ENCODE peak calls at places on chromosomes 16 and 17, in four cellular contexts. One of them, this sample, is unnamed.

GRCh38 chr17:77935121-77935571 is 23.4 kb upstream of the TNRC6C start:
- DNase-seq in RWPE2: no peak
- DNase-seq in GM23338: peak; percentile 47
- DNase-seq in lung: no peak
- DNase-seq in this sample: no peak

GRCh38 chr17:56142325-56142724 is 10.9 kb upstream of the ANKFN1 start:
- DNase-seq in RWPE2: no peak
- DNase-seq in GM23338: no peak
- DNase-seq in lung: no peak
- DNase-seq in this sample: no peak

GRCh38 chr16:35752012-35752772 is 2292.8 kb downstream of the TP53TG3F start:
- DNase-seq in RWPE2: no peak
- DNase-seq in GM23338: no peak
- DNase-seq in lung: peak; percentile 22
- DNase-seq in this sample: no peak

GRCh38 chr17:27630607-27631408 is at the start of gene LGALS9:
- DNase-seq in RWPE2: no peak
- DNase-seq in GM23338: no peak
- DNase-seq in lung: peak; percentile 41
- DNase-seq in this sample: no peak

GRCh38 chr16:30068750-30069574 is 3.4 kb downstream of the ALDOA start:
- DNase-seq in RWPE2: no peak
- DNase-seq in GM23338: peak; percentile 57
- DNase-seq in lung: no peak
- DNase-seq in this sample: no peak

GRCh38 chr16:84518804-84519341 is 14.4 kb upstream of the MEAK7 start:
- DNase-seq in RWPE2: no peak
- DNase-seq in GM23338: no peak
- DNase-seq in lung: no peak
- DNase-seq in this sample: peak; percentile 55

GRCh38 chr16:12271006-12271405 is 294.5 kb downstream of the SNX29 start:
- DNase-seq in RWPE2: no peak
- DNase-seq in GM23338: peak; percentile 69
- DNase-seq in lung: no peak
- DNase-seq in this sample: peak; percentile 57

GRCh38 chr17:73003487-73003886 is 89.0 kb downstream of the SLC39A11 start:
- DNase-seq in RWPE2: no peak
- DNase-seq in GM23338: no peak
- DNase-seq in lung: no peak
- DNase-seq in this sample: no peak

GRCh38 chr17:29569245-29569950 is 897 bp downstream of the TP53I13 start:
- DNase-seq in RWPE2: no peak
- DNase-seq in GM23338: no peak
- DNase-seq in lung: peak; percentile 27
- DNase-seq in this sample: no peak

GRCh38 chr17:72280881-72281280 is 160.1 kb downstream of the SOX9 start:
- DNase-seq in RWPE2: no peak
- DNase-seq in GM23338: no peak
- DNase-seq in lung: no peak
- DNase-seq in this sample: no peak

GRCh38 chr16:76214856-76215255 is 62.3 kb upstream of the CNTNAP4 start:
- DNase-seq in RWPE2: no peak
- DNase-seq in GM23338: peak; percentile 32
- DNase-seq in lung: no peak
- DNase-seq in this sample: no peak

GRCh38 chr17:78995761-78996451 is 13.7 kb downstream of the CANT1 start:
- DNase-seq in RWPE2: no peak
- DNase-seq in GM23338: no peak
- DNase-seq in lung: peak; percentile 60
- DNase-seq in this sample: peak; percentile 28

GRCh38 chr16:17362191-17362590 is 108.6 kb downstream of the XYLT1 start:
- DNase-seq in RWPE2: no peak
- DNase-seq in GM23338: no peak
- DNase-seq in lung: no peak
- DNase-seq in this sample: no peak

GRCh38 chr17:42288078-42288984 is at the start of gene STAT5A:
- DNase-seq in RWPE2: peak; percentile 51
- DNase-seq in GM23338: peak; percentile 86
- DNase-seq in lung: peak; percentile 86
- DNase-seq in this sample: peak; percentile 68

GRCh38 chr17:31388770-31389672 is 2.5 kb upstream of the RAB11FIP4 start:
- DNase-seq in RWPE2: no peak
- DNase-seq in GM23338: peak; percentile 76
- DNase-seq in lung: no peak
- DNase-seq in this sample: peak; percentile 63

GRCh38 chr17:15268465-15268864 is 3.3 kb upstream of the PMP22 start:
- DNase-seq in RWPE2: no peak
- DNase-seq in GM23338: no peak
- DNase-seq in lung: no peak
- DNase-seq in this sample: no peak

GRCh38 chr17:77572851-77573250 is 385.7 kb upstream of the TNRC6C start:
- DNase-seq in RWPE2: no peak
- DNase-seq in GM23338: no peak
- DNase-seq in lung: no peak
- DNase-seq in this sample: no peak

GRCh38 chr16:23905027-23905426 is 69.2 kb downstream of the PRKCB start:
- DNase-seq in RWPE2: no peak
- DNase-seq in GM23338: peak; percentile 86
- DNase-seq in lung: no peak
- DNase-seq in this sample: no peak

DNA sequence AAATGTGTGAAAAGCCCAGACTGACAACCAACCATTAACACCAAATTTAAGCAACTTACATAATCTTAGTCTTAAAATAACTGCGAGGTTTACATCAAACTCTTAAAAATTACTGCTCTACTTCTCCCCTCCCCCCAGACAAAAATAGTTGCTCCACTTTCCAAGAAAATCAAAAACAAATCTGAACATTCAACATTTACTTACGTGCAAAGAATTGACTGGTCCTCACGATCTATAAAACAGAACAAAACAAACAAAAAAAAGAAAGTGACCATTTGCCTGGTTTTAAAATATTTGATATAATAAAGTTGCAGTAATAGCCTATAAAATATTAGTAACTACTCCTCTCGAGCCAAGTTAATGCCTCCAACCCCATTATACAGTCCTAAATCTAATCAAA is 41.6 kb downstream of the MYH10 start:
- DNase-seq in RWPE2: no peak
- DNase-seq in GM23338: no peak
- DNase-seq in lung: no peak
- DNase-seq in this sample: no peak
- H3K4me3 ChIP-seq in RWPE2: no peak overlapping the region
- H3K4me3 ChIP-seq in GM23338: no peak overlapping the region
- H3K4me3 ChIP-seq in lung: no peak overlapping the region
- H3K4me3 ChIP-seq in this sample: no peak overlapping the region

GRCh38 chr17:80124351-80124981 is 22.5 kb downstream of the EIF4A3 start:
- DNase-seq in RWPE2: no peak
- DNase-seq in GM23338: peak; percentile 84
- DNase-seq in lung: no peak
- DNase-seq in this sample: peak; percentile 62
- TF ChIP-seq CTCF in RWPE2: peak; percentile 35
- TF ChIP-seq CTCF in GM23338: peak; percentile 71
- TF ChIP-seq CTCF in lung: no peak
- TF ChIP-seq CTCF in this sample: peak; percentile 88

GRCh38 chr16:77273-77806 is 685 bp upstream of the MPG start:
- DNase-seq in RWPE2: no peak
- DNase-seq in GM23338: peak; percentile 80
- DNase-seq in lung: peak; percentile 54
- DNase-seq in this sample: peak; percentile 57

GRCh38 chr16:77807-78443 is at the start of gene MPG:
- DNase-seq in RWPE2: no peak
- DNase-seq in GM23338: peak; percentile 77
- DNase-seq in lung: peak; percentile 80
- DNase-seq in this sample: peak; percentile 88

GRCh38 chr16:78444-79145 is 570 bp downstream of the MPG start:
- DNase-seq in RWPE2: no peak
- DNase-seq in GM23338: no peak
- DNase-seq in lung: no peak
- DNase-seq in this sample: no peak

GRCh38 chr16:75580-76501 is 2.2 kb upstream of the MPG start:
- DNase-seq in RWPE2: no peak
- DNase-seq in GM23338: peak; percentile 70
- DNase-seq in lung: peak; percentile 73
- DNase-seq in this sample: no peak

DNA sequence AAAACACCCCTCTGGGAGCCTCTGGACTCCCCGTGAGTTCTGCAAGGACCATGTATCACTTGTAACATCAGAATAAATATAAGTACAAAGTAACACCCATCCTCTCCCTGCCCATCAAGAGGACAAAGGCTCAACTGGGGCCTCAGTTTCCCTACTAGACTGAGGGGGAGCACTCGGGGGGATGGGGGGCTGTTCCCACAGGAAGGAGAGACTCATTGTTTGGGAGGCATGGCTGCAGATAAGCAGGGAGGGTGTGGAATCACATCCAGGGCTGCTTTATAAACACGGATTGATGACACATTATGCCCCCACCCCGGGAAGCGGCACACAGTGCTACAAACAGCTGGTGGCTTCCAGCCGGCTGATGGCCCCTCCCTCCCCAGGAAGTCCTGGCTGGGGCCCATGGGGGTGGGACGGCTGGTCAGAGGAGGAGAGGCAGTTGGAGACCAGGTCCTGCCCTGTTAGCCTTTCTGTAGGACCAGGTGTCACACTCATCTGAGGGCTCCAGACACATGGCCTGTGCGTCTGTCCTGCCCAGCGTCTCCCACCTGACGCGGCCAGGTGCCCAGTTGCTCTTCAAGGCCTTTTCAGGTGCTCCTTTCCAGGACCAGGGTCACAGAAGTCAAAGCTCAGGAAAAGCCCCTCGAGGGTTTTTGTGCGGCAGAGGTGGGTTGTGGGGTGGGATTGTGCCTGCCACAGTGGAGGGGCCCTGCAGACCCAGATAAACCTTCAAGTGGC is 1.3 kb upstream of the MPG start:
- DNase-seq in RWPE2: no peak
- DNase-seq in GM23338: no peak
- DNase-seq in lung: peak; percentile 70
- DNase-seq in this sample: no peak
- H3K4me1 ChIP-seq in RWPE2: peaks cover 20% of the 10 kb centered on the region
- H3K4me1 ChIP-seq in GM23338: peaks cover 37% of the 10 kb centered on the region
- H3K4me1 ChIP-seq in lung: peaks cover 9% of the 10 kb centered on the region
- H3K4me1 ChIP-seq in this sample: peaks cover 28% of the 10 kb centered on the region

GRCh38 chr16:87838643-87839541 is 30.4 kb downstream of the SLC7A5 start:
- DNase-seq in RWPE2: no peak
- DNase-seq in GM23338: no peak
- DNase-seq in lung: no peak
- DNase-seq in this sample: no peak

GRCh38 chr16:87840462-87840978 is 28.8 kb downstream of the SLC7A5 start:
- DNase-seq in RWPE2: no peak
- DNase-seq in GM23338: no peak
- DNase-seq in lung: no peak
- DNase-seq in this sample: no peak

GRCh38 chr16:87841608-87842208 is 27.6 kb downstream of the SLC7A5 start:
- DNase-seq in RWPE2: no peak
- DNase-seq in GM23338: no peak
- DNase-seq in lung: no peak
- DNase-seq in this sample: no peak

GRCh38 chr16:87837627-87838289 is 31.5 kb downstream of the SLC7A5 start:
- DNase-seq in RWPE2: no peak
- DNase-seq in GM23338: no peak
- DNase-seq in lung: no peak
- DNase-seq in this sample: no peak

GRCh38 chr16:87839542-87840461 is 29.5 kb downstream of the SLC7A5 start:
- DNase-seq in RWPE2: no peak
- DNase-seq in GM23338: no peak
- DNase-seq in lung: no peak
- DNase-seq in this sample: no peak
- H3K4me3 ChIP-seq in RWPE2: no peak overlapping the region
- H3K4me3 ChIP-seq in GM23338: no peak overlapping the region
- H3K4me3 ChIP-seq in lung: no peak overlapping the region
- H3K4me3 ChIP-seq in this sample: no peak overlapping the region

DNA sequence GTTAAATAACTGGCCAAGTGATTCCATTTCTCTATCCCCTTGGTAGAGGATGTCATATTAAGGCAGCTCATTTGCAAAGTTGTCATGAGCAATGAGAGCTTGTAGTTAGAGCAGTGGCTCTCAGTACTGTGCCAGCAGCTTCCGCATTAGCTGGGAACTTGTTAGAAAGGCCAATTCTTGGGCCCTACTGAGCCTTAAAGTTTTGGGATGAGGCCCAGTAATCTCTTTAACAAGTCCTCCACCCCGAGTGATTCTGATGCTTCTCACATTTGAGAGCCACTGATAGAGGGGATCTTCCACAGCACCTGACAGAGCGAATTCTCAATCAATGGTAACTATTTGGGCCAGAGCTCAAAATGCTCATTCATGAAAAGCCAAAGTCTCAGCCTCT is 20.2 kb upstream of the CCL1 start:
- DNase-seq in RWPE2: no peak
- DNase-seq in GM23338: no peak
- DNase-seq in lung: no peak
- DNase-seq in this sample: no peak
- TF ChIP-seq CTCF in RWPE2: no peak
- TF ChIP-seq CTCF in GM23338: no peak
- TF ChIP-seq CTCF in lung: no peak
- TF ChIP-seq CTCF in this sample: no peak

GRCh38 chr17:7550359-7550758 is 1.5 kb downstream of the TNFSF12 start:
- DNase-seq in RWPE2: no peak
- DNase-seq in GM23338: no peak
- DNase-seq in lung: no peak
- DNase-seq in this sample: no peak
- H3K4me1 ChIP-seq in RWPE2: no peaks in the 10 kb centered on the region
- H3K4me1 ChIP-seq in GM23338: peaks cover 5% of the 10 kb centered on the region
- H3K4me1 ChIP-seq in lung: no peaks in the 10 kb centered on the region
- H3K4me1 ChIP-seq in this sample: peaks cover 4% of the 10 kb centered on the region

DNA sequence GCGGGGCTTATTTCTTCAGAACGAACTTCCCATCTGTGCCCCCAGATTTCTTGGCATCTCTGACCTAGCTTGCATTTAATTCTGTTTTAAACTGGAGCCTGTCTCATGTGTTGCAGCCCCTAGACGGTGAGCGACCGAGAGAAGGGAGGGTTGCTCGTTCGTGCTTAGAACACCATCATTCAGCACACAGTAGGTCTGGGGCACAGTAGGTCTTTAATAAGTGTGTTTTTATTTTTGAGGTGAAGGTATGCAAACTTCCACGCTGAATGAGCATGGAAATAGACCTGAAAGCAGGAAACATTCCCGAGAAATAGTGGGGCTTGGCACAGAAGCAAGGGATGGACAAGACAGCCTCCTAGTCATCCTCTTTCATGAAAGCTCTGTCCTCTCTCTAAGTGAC is 57.0 kb upstream of the TAC4 start:
- DNase-seq in RWPE2: no peak
- DNase-seq in GM23338: no peak
- DNase-seq in lung: no peak
- DNase-seq in this sample: no peak
- H3K4me3 ChIP-seq in RWPE2: no peak overlapping the region
- H3K4me3 ChIP-seq in GM23338: no peak overlapping the region
- H3K4me3 ChIP-seq in lung: no peak overlapping the region
- H3K4me3 ChIP-seq in this sample: no peak overlapping the region

GRCh38 chr17:46770818-46771600 is 47.5 kb downstream of the WNT3 start:
- DNase-seq in RWPE2: no peak
- DNase-seq in GM23338: peak; percentile 68
- DNase-seq in lung: no peak
- DNase-seq in this sample: no peak
- TF ChIP-seq CTCF in RWPE2: no peak
- TF ChIP-seq CTCF in GM23338: peak; percentile 17
- TF ChIP-seq CTCF in lung: no peak
- TF ChIP-seq CTCF in this sample: no peak